ENCODE peak calls at places on chromosomes 12 and 14, in seven cellular contexts. C is OCI-LY7, U is astrocyte of the spinal cord, F is ovary, R is AG10803, Z is epithelial cell of esophagus, D is thoracic aorta. L is an unnamed sample.

GRCh38 chr12:45549503-45549902 is 180.0 kb upstream of the ARID2 start:
- DNase-seq in C (no peak), U (no peak), F (no peak), R (no peak), Z (no peak), D (no peak), L (no peak)

GRCh38 chr12:39935275-39935674 is 170.6 kb downstream of the SLC2A13 start:
- DNase-seq in C (no peak), U (peak; percentile 16), F (no peak), R (peak; percentile 13), Z (peak; percentile 57), D (no peak), L (peak; percentile 63)

GRCh38 chr12:124998705-124999104 is 5.3 kb downstream of the BRI3BP start:
- DNase-seq in C (no peak), U (no peak), F (no peak), R (no peak), Z (no peak), D (no peak), L (no peak)

GRCh38 chr12:132429932-132430643 is 59.9 kb upstream of the FBRSL1 start:
- DNase-seq in C (peak; percentile 86), U (no peak), F (no peak), R (no peak), Z (peak; percentile 60), D (no peak), L (peak; percentile 37)

GRCh38 chr12:132246997-132247717 is 82.2 kb downstream of the GALNT9 start:
- DNase-seq in C (no peak), U (no peak), F (no peak), R (no peak), Z (no peak), D (no peak), L (no peak)

GRCh38 chr14:96978525-96979272 is 181.5 kb downstream of the VRK1 start:
- DNase-seq in C (no peak), U (no peak), F (no peak), R (no peak), Z (no peak), D (no peak), L (no peak)

GRCh38 chr12:53499261-53500118 is at the start of gene MAP3K12:
- DNase-seq in C (peak; percentile 76), U (peak; percentile 51), F (peak; percentile 84), R (peak; percentile 57), Z (peak; percentile 51), D (no peak), L (no peak)

GRCh38 chr14:96264850-96265249 is 8.8 kb downstream of the BDKRB1 start:
- DNase-seq in C (no peak), U (no peak), F (no peak), R (peak; percentile 52), Z (no peak), D (no peak), L (no peak)

GRCh38 chr14:104756477-104757237 is 3.7 kb downstream of the SIVA1 start:
- DNase-seq in C (peak; percentile 70), U (no peak), F (no peak), R (no peak), Z (no peak), D (no peak), L (no peak)
- H3K4me3 ChIP-seq in C (peak overlapping the region; percentile 2), U (no peak overlapping the region), F (no peak overlapping the region), R (no peak overlapping the region), Z (no peak overlapping the region), D (no peak overlapping the region), L (no peak overlapping the region)

DNA sequence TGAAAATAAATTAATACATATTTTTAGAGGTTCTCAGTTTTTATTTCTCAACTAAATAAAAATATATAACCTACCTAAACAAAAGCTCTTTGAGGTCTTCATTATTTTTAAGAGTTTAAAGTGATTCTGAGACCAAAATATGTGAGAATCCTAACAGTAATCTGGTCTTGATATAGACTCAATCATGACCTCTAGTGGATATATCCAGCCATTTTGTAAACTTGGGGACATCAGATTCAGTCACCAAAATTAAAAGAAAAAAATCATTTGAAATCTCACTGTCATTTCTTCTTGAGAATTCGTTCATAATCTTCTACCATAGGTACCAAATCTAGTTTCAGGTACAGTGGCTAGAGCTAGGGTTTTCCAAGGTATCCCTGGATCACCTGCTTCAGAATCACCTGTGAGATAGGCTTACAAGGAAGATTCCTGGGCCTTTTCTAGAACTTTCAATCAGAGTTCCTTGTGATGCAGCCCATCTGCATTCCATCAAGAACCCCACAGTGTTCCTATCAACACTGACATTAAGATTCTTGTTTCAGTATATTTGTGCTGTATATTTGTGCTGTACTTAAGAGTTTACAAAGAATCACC is 214.9 kb downstream of the ADAMTS20 start:
- DNase-seq in C (peak; percentile 7), U (peak; percentile 66), F (no peak), R (peak; percentile 34), Z (peak; percentile 40), D (no peak), L (peak; percentile 46)
- TF ChIP-seq CTCF in C (peak; percentile 76), U (peak; percentile 52), F (no peak), R (peak; percentile 61), Z (peak; percentile 49), D (no peak), L (peak; percentile 31)

DNA sequence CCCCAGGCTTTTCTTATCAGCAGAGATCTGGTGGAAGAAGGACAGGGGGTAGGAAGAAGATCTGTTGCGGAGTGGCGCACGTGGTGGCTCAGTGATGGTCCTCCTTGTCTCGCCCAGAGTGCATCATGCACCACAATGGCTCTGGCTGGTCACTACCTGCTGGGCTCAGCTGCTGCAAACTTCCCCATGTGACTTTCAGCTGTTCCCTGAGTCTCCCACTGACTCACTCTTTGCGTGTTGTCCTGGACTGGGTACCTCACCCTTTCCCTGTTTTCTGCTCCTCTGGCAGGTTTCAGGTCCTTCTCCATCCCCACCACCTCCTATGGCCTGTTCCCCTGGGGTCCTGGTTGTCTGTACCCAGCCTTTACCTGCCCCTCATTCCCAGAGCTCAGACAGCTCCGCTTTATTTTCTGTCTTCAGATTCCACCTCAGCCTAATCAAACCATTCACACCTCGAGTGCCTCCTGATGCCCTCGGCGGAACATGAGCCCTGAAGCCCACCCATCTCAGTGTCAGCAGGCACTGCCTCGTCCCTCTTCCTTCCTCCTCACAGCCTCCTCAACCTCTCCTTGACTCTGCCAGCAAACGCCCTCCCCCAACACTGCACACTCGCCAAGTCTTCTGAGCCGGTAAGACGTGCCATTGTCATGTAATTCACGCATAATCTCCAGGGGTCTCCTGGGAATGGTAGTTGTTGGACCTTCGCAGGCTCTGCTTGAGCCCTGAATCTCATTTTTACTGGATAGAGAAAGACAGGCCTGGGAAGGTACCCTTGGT is 1.8 kb downstream of the C1R start:
- DNase-seq in C (no peak), U (peak; percentile 31), F (no peak), R (peak; percentile 9), Z (peak; percentile 50), D (no peak), L (peak; percentile 38)
- H3K4me3 ChIP-seq in C (no peak overlapping the region), U (no peak overlapping the region), F (peak overlapping the region; percentile 64), R (peak overlapping the region; percentile 97), Z (no peak overlapping the region), D (peak overlapping the region; percentile 83), L (no peak overlapping the region)

DNA sequence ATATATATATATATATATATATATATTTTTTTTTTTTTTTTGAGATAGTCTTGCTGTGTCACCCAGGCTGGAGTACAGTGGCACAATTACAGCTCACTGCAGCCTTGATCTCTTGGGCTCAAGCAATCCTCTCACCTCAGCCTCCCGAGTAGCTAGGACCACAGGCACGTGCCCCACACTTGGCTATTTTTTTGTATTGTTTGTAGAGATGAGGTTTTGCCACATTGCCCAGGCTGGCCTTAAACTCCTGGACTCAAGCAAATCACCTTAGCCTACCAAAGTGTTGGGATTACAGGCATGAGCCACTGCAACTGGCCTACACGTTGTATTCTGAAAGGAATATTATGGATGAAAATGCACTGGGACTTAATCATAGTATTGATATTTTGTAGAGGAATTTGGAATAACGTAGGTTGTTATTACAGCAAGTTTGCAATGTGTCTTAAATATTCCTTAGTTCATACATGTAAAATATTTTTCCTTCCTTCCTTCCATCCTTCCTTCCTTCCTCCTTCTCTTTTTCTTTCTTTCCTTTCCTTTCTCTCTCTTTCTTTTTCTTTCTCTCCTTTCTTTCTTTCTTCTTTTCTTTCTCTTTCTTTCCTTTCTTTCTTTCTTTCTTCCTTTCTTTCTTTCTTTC is 862 bp downstream of the KLRB1 start:
- DNase-seq in C (no peak), U (no peak), F (no peak), R (no peak), Z (no peak), D (no peak), L (no peak)
- TF ChIP-seq CTCF in C (no peak), U (no peak), F (no peak), R (no peak), Z (no peak), D (no peak), L (no peak)